ENCODE peak calls at places on chromosomes 3 and 15, in six cellular contexts. T, C, N, R, H and Y are unnamed samples. For H3K36me3, the result is how much of the 10 kb centered on the place peaks cover.

GRCh38 chr3:194080913-194081800 is 54.8 kb upstream of the HES1 start:
- DNase-seq in T (no peak), H (no peak), N (no peak), C (no peak), R (no peak), Y (no peak)

GRCh38 chr3:16179261-16179660 is 4.8 kb downstream of the GALNT15 start:
- DNase-seq in T (no peak), R (no peak), C (no peak), N (no peak), H (no peak), Y (no peak)

GRCh38 chr15:70077436-70077835 is 20.3 kb downstream of the TLE3 start:
- DNase-seq in R (no peak), T (no peak), N (no peak), C (no peak), H (no peak), Y (no peak)

GRCh38 chr15:48858401-48858800 is 19.5 kb upstream of the EID1 start:
- DNase-seq in H (no peak), T (peak), R (peak), N (peak), C (peak), Y (peak)

GRCh38 chr3:146884291-146884690 is 279.1 kb upstream of the PLSCR5 start:
- DNase-seq in R (no peak), T (no peak), N (no peak), H (no peak), C (no peak), Y (no peak)

GRCh38 chr3:159832024-159832423 is 156.6 kb upstream of the IL12A start:
- DNase-seq in R (no peak), H (no peak), N (no peak), T (no peak), C (no peak), Y (no peak)

GRCh38 chr15:32849769-32850668 is 132.2 kb downstream of the GREM1 start:
- DNase-seq in R (peak), C (peak), T (peak), H (no peak), N (peak), Y (no peak)

GRCh38 chr15:83115831-83116565 is 8.6 kb downstream of the TM6SF1 start:
- DNase-seq in H (no peak), T (no peak), N (no peak), R (no peak), C (no peak), Y (no peak)

GRCh38 chr15:90982135-90982534 is 12.2 kb downstream of the PRC1 start:
- DNase-seq in H (no peak), R (peak), N (no peak), T (no peak), C (no peak), Y (no peak)

GRCh38 chr3:125375950-125376679 is 990 bp upstream of the ZNF148 start:
- DNase-seq in T (no peak), N (no peak), C (no peak), R (no peak), H (no peak), Y (no peak)

GRCh38 chr3:118991775-118992174 is 42.9 kb downstream of the IGSF11 start:
- DNase-seq in C (no peak), R (no peak), H (no peak), T (no peak), N (no peak), Y (no peak)

GRCh38 chr15:72796210-72796514 is 12.6 kb upstream of the ADPGK start:
- DNase-seq in R (peak), T (peak), N (no peak), C (peak), H (no peak), Y (no peak)

GRCh38 chr15:59678171-59678570 is 10.9 kb downstream of the BNIP2 start:
- DNase-seq in H (no peak), T (no peak), C (no peak), R (no peak), N (no peak), Y (no peak)

GRCh38 chr15:59680346-59680745 is 8.8 kb downstream of the BNIP2 start:
- DNase-seq in T (no peak), C (no peak), N (no peak), R (no peak), H (no peak), Y (no peak)

GRCh38 chr15:59676565-59676964 is 12.6 kb downstream of the BNIP2 start:
- DNase-seq in N (no peak), T (no peak), R (no peak), C (no peak), H (no peak), Y (no peak)

GRCh38 chr15:59678620-59679019 is 10.5 kb downstream of the BNIP2 start:
- DNase-seq in T (no peak), N (no peak), H (no peak), R (no peak), C (no peak), Y (no peak)

GRCh38 chr15:59674501-59674900 is 14.6 kb downstream of the BNIP2 start:
- DNase-seq in T (no peak), N (no peak), H (no peak), C (no peak), R (no peak), Y (no peak)
- H3K36me3 ChIP-seq in T (under half), N (half or more), H (half or more), C (half or more), R (under half), Y (half or more)

GRCh38 chr3:172367205-172368105 is 80.8 kb downstream of the GHSR start:
- DNase-seq in T (no peak), H (no peak), C (peak), N (peak), R (peak), Y (no peak)
- H3K36me3 ChIP-seq in T (under half), H (half or more), C (under half), N (half or more), R (under half), Y (half or more)

DNA sequence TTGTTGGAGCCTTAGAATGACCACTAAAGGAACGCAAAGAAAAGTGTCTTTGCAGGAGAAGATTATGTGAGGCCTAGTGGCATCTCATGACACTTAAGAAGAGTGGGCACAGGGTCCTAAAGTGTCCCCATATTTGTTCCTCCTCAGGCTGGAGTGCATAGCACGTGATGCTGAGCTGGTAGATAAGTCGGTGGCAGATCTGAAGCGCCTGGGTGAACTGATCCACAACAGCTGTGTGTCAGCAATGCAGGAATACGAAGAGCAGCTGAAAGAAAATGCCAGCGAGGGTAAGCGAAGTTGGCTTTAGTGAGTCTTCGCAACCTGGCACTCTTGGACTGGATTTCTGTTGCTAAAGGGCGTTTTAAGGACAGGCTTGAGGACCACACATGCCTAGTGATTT is 92.6 kb downstream of the CHD2 start:
- DNase-seq in C (no peak), R (no peak), H (no peak), N (no peak), T (no peak), Y (no peak)
- H3K36me3 ChIP-seq in C (half or more), R (under half), H (half or more), N (half or more), T (under half), Y (half or more)

GRCh38 chr15:74786659-74787165 is 4.8 kb downstream of the CSK start:
- DNase-seq in R (no peak), C (no peak), N (no peak), H (peak), T (peak), Y (no peak)
- H3K36me3 ChIP-seq in R (under half), C (under half), N (under half), H (under half), T (under half), Y (half or more)

DNA sequence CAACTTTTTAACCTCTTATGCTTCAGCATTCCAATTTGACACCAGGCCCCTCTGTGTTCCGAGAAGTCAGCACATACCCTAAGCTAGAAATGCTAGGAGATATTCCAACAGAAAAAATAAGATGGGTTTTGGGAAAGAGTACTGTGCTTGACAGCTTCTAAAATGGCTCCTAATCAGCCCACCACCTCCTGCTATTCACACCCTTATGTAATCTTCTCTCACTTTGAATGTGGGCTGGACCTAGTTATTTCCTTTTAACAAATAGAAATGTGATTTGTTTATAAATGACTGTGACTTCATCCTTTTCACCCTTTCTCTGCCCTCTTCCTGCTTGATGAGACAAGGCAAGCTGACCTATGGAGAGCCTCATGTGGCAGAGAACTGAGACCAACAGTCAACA is 961.2 kb downstream of the FHIT start:
- DNase-seq in H (no peak), R (no peak), C (no peak), T (no peak), N (no peak), Y (no peak)
- H3K36me3 ChIP-seq in H (under half), R (under half), C (under half), T (under half), N (under half), Y (under half)

GRCh38 chr15:65259367-65259781 is 27.3 kb downstream of the PARP16 start:
- DNase-seq in H (no peak), N (no peak), R (no peak), T (no peak), C (no peak), Y (no peak)
- H3K36me3 ChIP-seq in H (under half), N (under half), R (under half), T (under half), C (under half), Y (under half)

DNA sequence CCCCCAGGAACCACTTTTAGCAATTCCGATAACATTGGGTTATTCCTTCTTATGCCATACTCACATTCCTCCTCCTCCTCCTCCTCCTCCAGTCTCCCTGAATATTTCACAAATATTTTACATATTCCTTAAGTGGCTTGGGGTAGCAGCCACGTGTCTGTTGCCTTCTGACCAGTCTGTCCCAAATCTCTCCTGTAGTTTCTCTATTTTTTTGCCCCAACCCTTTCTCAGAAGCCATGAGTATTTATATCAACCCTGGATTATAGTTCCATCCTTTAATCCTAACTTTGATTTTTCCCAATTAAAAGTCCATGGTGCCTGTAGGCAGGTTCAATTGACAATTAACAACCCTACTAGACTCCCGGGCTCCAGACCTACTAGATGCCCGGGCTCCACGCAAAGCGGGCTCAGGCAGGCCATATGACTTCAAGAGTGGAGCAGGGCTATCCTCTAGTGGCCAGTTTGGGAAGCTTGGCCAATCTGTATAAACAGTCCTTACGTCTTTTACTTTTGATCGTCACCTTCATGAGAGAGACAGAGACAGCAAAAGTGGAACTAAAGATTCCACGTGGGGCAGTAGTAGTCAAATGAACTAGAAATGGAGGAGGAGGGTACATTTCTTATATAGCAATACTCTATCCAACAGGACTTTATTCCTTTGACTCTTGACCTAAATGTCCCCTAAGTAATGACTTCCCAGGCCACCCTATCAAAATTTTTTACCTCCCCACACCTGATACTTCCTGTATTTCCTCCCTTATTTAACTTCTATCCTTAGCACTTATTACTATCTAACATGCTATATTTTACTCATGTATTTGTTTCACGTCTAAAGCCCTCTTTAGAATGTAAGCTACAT is 69.7 kb downstream of the USF3 start:
- DNase-seq in H (no peak), R (peak), N (peak), T (peak), C (peak), Y (peak)
- H3K36me3 ChIP-seq in H (under half), R (under half), N (under half), T (under half), C (under half), Y (under half)